ENCODE peak calls at places on chromosome 21, in six cellular contexts. W, E, K, A, N and Z are unnamed samples. For H3K9me2, the result is how much of the 10 kb centered on the place peaks cover.

GRCh38 chr21:16709866-16710550 is 802.8 kb upstream of the CXADR start:
- DNase-seq in N (no peak), E (no peak), K (no peak), A (peak), W (no peak), Z (peak)

GRCh38 chr21:25750085-25750484 is 15.3 kb downstream of the GABPA start:
- DNase-seq in K (no peak), A (no peak), N (no peak), E (no peak), W (no peak), Z (no peak)

GRCh38 chr21:25307489-25307888 is 299.8 kb downstream of the MRPL39 start:
- DNase-seq in E (no peak), N (no peak), W (peak), K (no peak), A (no peak), Z (peak)

GRCh38 chr21:33859373-33860102 is 56.1 kb downstream of the ATP5PO start:
- DNase-seq in W (no peak), E (no peak), K (no peak), A (no peak), N (no peak), Z (no peak)

GRCh38 chr21:43934716-43935705 is 70.0 kb downstream of the AGPAT3 start:
- DNase-seq in W (no peak), E (no peak), A (no peak), N (no peak), K (no peak), Z (no peak)

GRCh38 chr21:35995522-35996088 is 64.7 kb downstream of the SETD4 start:
- DNase-seq in E (no peak), N (no peak), A (no peak), K (no peak), W (peak), Z (no peak)

GRCh38 chr21:16159213-16159970 is 429.6 kb downstream of the USP25 start:
- DNase-seq in W (peak), E (no peak), K (no peak), N (no peak), A (no peak), Z (no peak)

GRCh38 chr21:34926784-34927548 is 122.1 kb downstream of the RUNX1 start:
- DNase-seq in E (peak), W (peak), A (no peak), K (no peak), N (no peak), Z (peak)

GRCh38 chr21:17780539-17780938 is 38.6 kb downstream of the C21orf91 start:
- DNase-seq in A (no peak), N (peak), K (no peak), E (no peak), W (no peak), Z (no peak)

GRCh38 chr21:36847189-36847588 is 119.3 kb downstream of the HLCS start:
- DNase-seq in E (peak), N (no peak), W (peak), K (no peak), A (no peak), Z (peak)

GRCh38 chr21:43192501-43193081 is 23.8 kb downstream of the CRYAA start:
- DNase-seq in N (no peak), K (no peak), A (no peak), W (no peak), E (no peak), Z (no peak)

GRCh38 chr21:25895565-25896205 is 160.9 kb downstream of the GABPA start:
- DNase-seq in E (no peak), W (peak), A (peak), N (peak), K (peak), Z (peak)

GRCh38 chr21:35697321-35697808 is 363.0 kb downstream of the SETD4 start:
- DNase-seq in E (peak), W (no peak), A (no peak), K (no peak), N (no peak), Z (peak)

GRCh38 chr21:34728479-34728878 is 59.7 kb downstream of the CLIC6 start:
- DNase-seq in A (no peak), K (no peak), W (peak), E (no peak), N (no peak), Z (no peak)

GRCh38 chr21:43734830-43735229 is 15.9 kb downstream of the PDXK start:
- DNase-seq in A (no peak), K (no peak), W (no peak), N (no peak), E (no peak), Z (no peak)

DNA sequence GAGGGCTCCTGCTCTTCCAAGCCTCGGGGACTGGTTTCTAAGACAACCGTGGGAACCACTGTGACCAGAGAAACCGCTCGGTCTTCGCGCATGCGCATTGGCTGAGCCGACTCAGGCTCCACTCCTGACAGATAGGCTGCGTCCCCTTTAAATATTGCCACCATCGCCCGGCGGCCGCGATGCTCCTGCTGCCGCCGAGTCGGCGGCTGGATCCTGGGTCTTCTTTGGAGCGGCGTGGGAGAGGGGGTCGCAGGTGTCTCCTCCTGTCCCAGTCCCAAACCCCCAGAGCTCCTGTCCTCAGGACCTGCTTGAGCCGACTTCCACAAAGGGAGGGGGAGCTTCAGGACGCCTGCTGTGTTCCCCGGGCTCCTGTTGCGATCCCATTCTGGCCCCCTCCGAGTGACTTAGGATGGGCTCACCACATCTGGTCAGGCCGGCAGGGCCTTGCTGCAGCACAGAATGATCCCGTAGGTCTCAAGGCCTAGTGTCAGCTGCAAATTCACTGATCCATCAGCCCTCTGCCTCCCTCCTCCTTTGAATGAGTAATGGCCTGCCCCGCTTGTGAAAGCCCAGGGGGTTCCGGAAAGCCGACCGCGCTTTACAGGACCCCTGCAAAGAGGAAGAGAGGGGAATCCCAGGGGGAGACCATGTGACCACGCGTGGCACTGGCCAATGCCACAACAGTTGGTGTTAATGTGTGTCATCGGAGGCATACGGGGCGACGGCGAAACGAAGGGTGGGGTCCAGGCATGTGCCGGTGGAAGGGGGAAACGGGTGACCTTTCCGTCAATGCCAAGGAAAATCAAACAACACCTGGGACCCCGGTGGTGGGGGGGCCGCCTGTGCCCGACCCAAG is 683.2 kb upstream of the TPTE start:
- DNase-seq in A (no peak), N (no peak), E (peak), K (peak), W (peak), Z (no peak)
- H3K27ac ChIP-seq in A (no peak), N (no peak), E (no peak), K (no peak), W (no peak), Z (no peak)

GRCh38 chr21:38470762-38471161 is 27.5 kb downstream of the ERG start:
- DNase-seq in N (no peak), E (no peak), W (peak), A (no peak), K (no peak), Z (peak)
- TF ChIP-seq EZH2phosphoT487 in N (no peak), E (no peak), W (no peak), A (no peak), K (no peak), Z (no peak)

GRCh38 chr21:42057861-42058437 is 13.2 kb upstream of the UMODL1 start:
- DNase-seq in K (no peak), N (no peak), E (no peak), W (no peak), A (no peak), Z (no peak)
- H3K9me2 ChIP-seq in K (under half), N (under half), E (under half), W (under half), A (under half), Z (under half)

DNA sequence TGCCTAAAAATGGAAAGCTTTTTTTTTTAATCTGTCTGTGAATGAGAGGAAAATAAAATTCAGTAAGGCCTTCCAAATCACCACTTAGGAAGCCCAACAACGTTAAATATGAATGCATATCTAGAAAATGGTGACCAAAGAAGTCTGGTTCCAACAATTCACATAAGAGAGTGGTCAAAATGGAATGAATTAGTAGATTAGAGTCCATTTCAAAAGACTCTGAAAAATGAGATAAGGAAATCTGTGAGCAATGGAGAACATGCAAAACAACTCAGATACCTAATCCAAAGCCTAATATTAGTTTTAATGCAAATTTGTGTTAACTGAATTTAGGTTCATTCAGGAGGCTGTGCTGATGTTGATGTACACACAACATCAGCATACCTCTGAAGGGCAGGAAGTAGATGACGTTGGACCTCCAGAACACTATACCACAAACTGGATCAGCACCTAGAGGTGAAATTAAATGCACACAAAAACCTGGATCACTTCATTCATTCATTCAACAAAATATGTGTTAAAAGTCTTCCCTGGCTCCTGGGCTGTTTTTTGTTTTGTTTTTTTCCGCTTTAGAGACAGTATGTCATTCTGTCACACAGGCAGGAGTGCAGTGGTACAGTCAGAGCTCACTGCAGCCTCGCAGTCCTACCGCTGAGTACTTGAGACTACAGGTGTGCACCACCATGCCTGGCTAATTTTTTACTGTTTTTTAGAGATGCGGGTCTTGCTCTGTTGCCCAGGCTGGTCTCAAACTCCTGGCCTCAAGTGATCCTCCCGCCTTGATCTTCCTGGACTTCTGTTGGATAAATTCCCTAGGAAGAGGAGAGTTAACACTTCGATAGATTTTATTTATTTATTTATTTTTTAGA is 4.9 kb upstream of the BRWD1 start:
- DNase-seq in K (no peak), A (no peak), E (no peak), W (no peak), N (peak), Z (no peak)
- H3K27ac ChIP-seq in K (no peak), A (no peak), E (peak), W (no peak), N (peak), Z (peak)

GRCh38 chr21:45530423-45531113 is 11.7 kb downstream of the SLC19A1 start:
- DNase-seq in W (no peak), E (no peak), N (no peak), K (no peak), A (no peak), Z (no peak)

GRCh38 chr21:45529785-45530422 is 12.3 kb downstream of the SLC19A1 start:
- DNase-seq in W (no peak), E (no peak), A (no peak), K (no peak), N (no peak), Z (no peak)

GRCh38 chr21:45528981-45529784 is 13.1 kb downstream of the SLC19A1 start:
- DNase-seq in K (no peak), W (no peak), E (peak), A (no peak), N (no peak), Z (no peak)

GRCh38 chr21:45525910-45526306 is 16.3 kb downstream of the SLC19A1 start:
- DNase-seq in N (no peak), E (no peak), K (no peak), A (no peak), W (no peak), Z (no peak)

DNA sequence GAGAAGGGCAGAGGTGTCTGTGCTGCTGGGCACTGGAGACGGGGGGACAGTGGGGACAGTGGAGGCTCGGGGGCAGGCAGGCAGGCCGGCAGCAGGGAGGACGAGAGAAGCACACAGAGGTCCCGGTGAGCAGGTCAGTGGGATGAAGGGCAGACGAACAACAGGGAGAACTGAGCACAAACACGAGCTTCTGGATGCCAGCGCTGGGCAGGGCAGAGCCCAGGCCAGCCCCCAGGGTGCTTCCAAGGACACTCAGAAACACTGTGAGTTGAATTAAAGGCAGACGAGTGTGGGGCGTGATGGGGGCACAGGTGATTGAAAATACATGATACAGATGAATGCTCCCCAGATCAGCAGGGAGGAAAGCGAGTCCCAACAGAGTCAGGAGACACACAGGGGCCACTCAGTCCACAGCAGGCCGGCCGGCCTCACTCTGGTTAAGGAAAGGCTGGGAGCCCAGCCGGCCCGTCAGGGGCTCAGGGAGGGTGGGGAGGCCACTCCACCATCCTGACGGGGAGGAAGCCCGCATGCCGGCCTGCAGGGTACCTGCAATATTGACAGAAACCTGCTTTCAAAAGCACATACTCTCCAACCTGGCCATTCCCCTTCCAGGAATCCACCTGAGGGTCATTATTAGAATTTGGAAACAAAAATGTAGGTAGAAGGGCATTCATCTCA is 14.1 kb downstream of the SLC19A1 start:
- DNase-seq in K (no peak), E (no peak), A (no peak), N (no peak), W (no peak), Z (no peak)
- TF ChIP-seq EZH2phosphoT487 in K (no peak), E (no peak), A (no peak), N (no peak), W (no peak), Z (no peak)

GRCh38 chr21:28900481-28900880 is 92.2 kb downstream of the LTN1 start:
- DNase-seq in N (no peak), W (no peak), A (no peak), K (no peak), E (no peak), Z (no peak)
- H3K9me2 ChIP-seq in N (under half), W (under half), A (under half), K (under half), E (under half), Z (under half)

DNA sequence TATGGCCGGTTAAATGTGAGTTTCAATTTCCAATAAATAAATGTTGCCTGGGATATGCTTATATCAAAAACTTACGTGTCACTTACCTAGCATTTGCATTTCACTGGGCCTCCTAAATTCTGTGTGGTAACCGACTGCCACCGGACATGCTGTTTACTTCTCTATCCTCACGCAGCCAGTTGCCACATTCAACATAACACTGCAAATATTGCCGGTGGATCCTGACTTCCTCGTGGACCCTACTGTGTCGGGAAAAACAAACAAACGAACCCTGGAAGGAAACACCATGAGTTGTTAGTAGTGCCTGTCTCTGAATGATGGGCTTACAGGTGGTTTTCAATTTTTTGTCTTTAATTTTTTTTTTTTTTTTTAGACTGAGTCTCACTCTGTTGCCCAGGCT is 54.1 kb downstream of the RIPK4 start:
- DNase-seq in N (no peak), K (no peak), A (no peak), W (no peak), E (no peak), Z (no peak)
- H3K27ac ChIP-seq in N (no peak), K (no peak), A (no peak), W (no peak), E (peak), Z (no peak)

GRCh38 chr21:28875078-28875477 is 117.6 kb downstream of the LTN1 start:
- DNase-seq in E (no peak), W (no peak), N (no peak), A (no peak), K (no peak), Z (no peak)
- TF ChIP-seq EZH2phosphoT487 in E (no peak), W (no peak), N (no peak), A (no peak), K (no peak), Z (no peak)

GRCh38 chr21:14748662-14749061 is 202.5 kb upstream of the SAMSN1 start:
- DNase-seq in E (no peak), K (no peak), N (no peak), A (no peak), W (no peak), Z (no peak)
- H3K9me2 ChIP-seq in E (under half), K (under half), N (under half), A (under half), W (under half), Z (under half)